ENCODE peak calls at places on chromosomes 4 and X, in six cellular contexts. One of them, this sample, is unnamed.

GRCh38 chrX:10922158-10922557 is 189.0 kb upstream of the HCCS start:
- DNase-seq in GM12892: no peak
- DNase-seq in A549: no peak
- DNase-seq in EL: peak
- DNase-seq in activated CD4-positive, alpha-beta T cell treated with anti-CD3 and anti-CD28 coated beads, Interleukin-2, amount 50 U/mL, for 24 hours: no peak
- DNase-seq in NCI-H460: peak
- DNase-seq in this sample: peak

GRCh38 chr4:38230121-38230728 is 270.0 kb downstream of the PTTG2 start:
- DNase-seq in EL: no peak
- DNase-seq in NCI-H460: no peak
- DNase-seq in A549: no peak
- DNase-seq in GM12892: no peak
- DNase-seq in activated CD4-positive, alpha-beta T cell treated with anti-CD3 and anti-CD28 coated beads, Interleukin-2, amount 50 U/mL, for 24 hours: no peak
- DNase-seq in this sample: no peak

GRCh38 chrX:24148535-24149345 is 789 bp upstream of the ZFX start:
- DNase-seq in EL: peak
- DNase-seq in NCI-H460: no peak
- DNase-seq in A549: no peak
- DNase-seq in GM12892: peak
- DNase-seq in activated CD4-positive, alpha-beta T cell treated with anti-CD3 and anti-CD28 coated beads, Interleukin-2, amount 50 U/mL, for 24 hours: peak
- DNase-seq in this sample: no peak

GRCh38 chr4:17163156-17163555 is 264.7 kb upstream of the LDB2 start:
- DNase-seq in NCI-H460: no peak
- DNase-seq in EL: no peak
- DNase-seq in activated CD4-positive, alpha-beta T cell treated with anti-CD3 and anti-CD28 coated beads, Interleukin-2, amount 50 U/mL, for 24 hours: no peak
- DNase-seq in A549: no peak
- DNase-seq in GM12892: no peak
- DNase-seq in this sample: no peak

GRCh38 chr4:125389713-125390112 is 75.0 kb downstream of the FAT4 start:
- DNase-seq in EL: peak
- DNase-seq in GM12892: no peak
- DNase-seq in activated CD4-positive, alpha-beta T cell treated with anti-CD3 and anti-CD28 coated beads, Interleukin-2, amount 50 U/mL, for 24 hours: no peak
- DNase-seq in NCI-H460: no peak
- DNase-seq in A549: no peak
- DNase-seq in this sample: peak

GRCh38 chr4:1794809-1795303 is 1.8 kb downstream of the FGFR3 start:
- DNase-seq in GM12892: no peak
- DNase-seq in A549: no peak
- DNase-seq in EL: no peak
- DNase-seq in NCI-H460: no peak
- DNase-seq in activated CD4-positive, alpha-beta T cell treated with anti-CD3 and anti-CD28 coated beads, Interleukin-2, amount 50 U/mL, for 24 hours: no peak
- DNase-seq in this sample: no peak

GRCh38 chr4:150033937-150034336 is 44.3 kb upstream of the DCLK2 start:
- DNase-seq in activated CD4-positive, alpha-beta T cell treated with anti-CD3 and anti-CD28 coated beads, Interleukin-2, amount 50 U/mL, for 24 hours: no peak
- DNase-seq in A549: no peak
- DNase-seq in EL: peak
- DNase-seq in NCI-H460: no peak
- DNase-seq in GM12892: no peak
- DNase-seq in this sample: peak

GRCh38 chr4:158302076-158302866 is 92.0 kb downstream of the TMEM144 start:
- DNase-seq in GM12892: no peak
- DNase-seq in EL: peak
- DNase-seq in activated CD4-positive, alpha-beta T cell treated with anti-CD3 and anti-CD28 coated beads, Interleukin-2, amount 50 U/mL, for 24 hours: no peak
- DNase-seq in NCI-H460: no peak
- DNase-seq in A549: no peak
- DNase-seq in this sample: peak

GRCh38 chr4:140755811-140756291 is 334 bp downstream of the TBC1D9 start:
- DNase-seq in GM12892: peak
- DNase-seq in EL: peak
- DNase-seq in A549: peak
- DNase-seq in activated CD4-positive, alpha-beta T cell treated with anti-CD3 and anti-CD28 coated beads, Interleukin-2, amount 50 U/mL, for 24 hours: no peak
- DNase-seq in NCI-H460: no peak
- DNase-seq in this sample: peak